ENCODE peak calls at places on chromosomes 11 and 22, in four cellular contexts. One of them, this sample, is unnamed. For H3K4me1, the result is how much of the 10 kb centered on the place peaks cover.

GRCh38 chr11:2380807-2381350 is 3.8 kb downstream of the CD81 start:
- DNase-seq in tibial nerve: peak
- DNase-seq in CD8-positive, alpha-beta T cell: no peak
- DNase-seq in H9: no peak
- DNase-seq in this sample: no peak

GRCh38 chr11:1762537-1763302 is 1.0 kb downstream of the CTSD start:
- DNase-seq in CD8-positive, alpha-beta T cell: no peak
- DNase-seq in tibial nerve: no peak
- DNase-seq in H9: no peak
- DNase-seq in this sample: no peak

GRCh38 chr22:37079668-37080171 is 28.2 kb downstream of the KCTD17 start:
- DNase-seq in H9: no peak
- DNase-seq in CD8-positive, alpha-beta T cell: peak
- DNase-seq in tibial nerve: no peak
- DNase-seq in this sample: peak

GRCh38 chr22:30460147-30460546 is 11.7 kb downstream of the SEC14L3 start:
- DNase-seq in H9: no peak
- DNase-seq in tibial nerve: no peak
- DNase-seq in CD8-positive, alpha-beta T cell: no peak
- DNase-seq in this sample: no peak

GRCh38 chr11:68843052-68843561 is 1.4 kb upstream of the CPT1A start:
- DNase-seq in CD8-positive, alpha-beta T cell: peak
- DNase-seq in H9: no peak
- DNase-seq in tibial nerve: no peak
- DNase-seq in this sample: peak

GRCh38 chr11:102620858-102621561 is 4.1 kb downstream of the MMP20 start:
- DNase-seq in CD8-positive, alpha-beta T cell: no peak
- DNase-seq in H9: no peak
- DNase-seq in tibial nerve: no peak
- DNase-seq in this sample: no peak

GRCh38 chr11:126113515-126113957 is 50.9 kb upstream of the CDON start:
- DNase-seq in H9: no peak
- DNase-seq in CD8-positive, alpha-beta T cell: no peak
- DNase-seq in tibial nerve: peak
- DNase-seq in this sample: no peak

GRCh38 chr11:123630126-123630531 is 24.3 kb downstream of the SCN3B start:
- DNase-seq in CD8-positive, alpha-beta T cell: no peak
- DNase-seq in tibial nerve: no peak
- DNase-seq in H9: no peak
- DNase-seq in this sample: no peak

GRCh38 chr11:134364261-134364660 is 32.5 kb downstream of the GLB1L2 start:
- DNase-seq in H9: no peak
- DNase-seq in tibial nerve: no peak
- DNase-seq in CD8-positive, alpha-beta T cell: no peak
- DNase-seq in this sample: no peak

GRCh38 chr11:64627371-64627770 is 36.4 kb downstream of the SLC22A12 start:
- DNase-seq in CD8-positive, alpha-beta T cell: no peak
- DNase-seq in tibial nerve: no peak
- DNase-seq in H9: no peak
- DNase-seq in this sample: no peak

GRCh38 chr11:64234840-64235379 is 526 bp downstream of the VEGFB start:
- DNase-seq in tibial nerve: no peak
- DNase-seq in CD8-positive, alpha-beta T cell: peak
- DNase-seq in H9: no peak
- DNase-seq in this sample: peak

GRCh38 chr11:60169264-60169915 is 13.5 kb downstream of the MS4A6A start:
- DNase-seq in tibial nerve: no peak
- DNase-seq in CD8-positive, alpha-beta T cell: no peak
- DNase-seq in H9: no peak
- DNase-seq in this sample: no peak

GRCh38 chr11:95652002-95652472 is 137.5 kb downstream of the FAM76B start:
- DNase-seq in CD8-positive, alpha-beta T cell: no peak
- DNase-seq in H9: no peak
- DNase-seq in tibial nerve: no peak
- DNase-seq in this sample: no peak

DNA sequence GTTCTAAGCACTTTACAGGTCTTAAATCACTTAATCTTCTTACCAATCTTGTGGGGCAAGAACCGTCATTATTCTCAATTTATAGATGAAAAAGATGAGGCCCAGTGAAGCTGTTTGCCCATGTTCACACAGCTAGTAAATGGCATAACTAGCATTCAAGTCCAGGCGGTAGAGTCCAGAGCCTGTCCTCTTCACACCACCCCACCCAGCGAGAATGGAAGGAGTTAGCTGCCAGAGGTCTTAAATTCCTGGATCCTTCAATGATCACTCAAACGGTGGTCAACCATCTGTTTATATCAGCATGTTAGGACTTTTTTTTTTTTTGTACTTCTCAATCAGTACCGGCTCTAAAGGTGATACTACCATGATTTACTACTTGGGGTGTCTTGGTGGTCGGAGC is 43.3 kb downstream of the PARVA start:
- DNase-seq in tibial nerve: no peak
- DNase-seq in CD8-positive, alpha-beta T cell: no peak
- DNase-seq in H9: no peak
- DNase-seq in this sample: no peak
- H3K4me1 ChIP-seq in tibial nerve: under half
- H3K4me1 ChIP-seq in CD8-positive, alpha-beta T cell: under half
- H3K4me1 ChIP-seq in H9: under half
- H3K4me1 ChIP-seq in this sample: under half

DNA sequence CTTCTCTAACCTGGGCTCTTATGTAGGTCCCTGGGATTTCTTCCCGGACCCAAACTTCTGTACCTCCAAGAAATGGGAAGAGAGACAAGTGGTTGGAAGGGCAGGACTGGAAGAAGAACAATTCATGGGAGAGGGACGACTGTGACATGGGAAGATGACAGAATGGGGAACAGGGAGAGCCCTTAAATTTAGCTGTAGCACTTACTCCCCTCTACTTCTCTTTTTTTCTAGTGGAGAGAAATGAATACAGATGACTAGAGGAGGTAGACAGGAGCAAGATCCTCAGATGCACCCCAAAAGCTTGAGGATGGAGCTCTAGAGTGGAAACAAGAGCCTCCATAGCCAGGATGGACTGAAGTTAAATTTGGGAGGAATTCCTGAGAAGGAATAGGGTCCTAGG is 2.3 kb downstream of the RHOG start:
- DNase-seq in CD8-positive, alpha-beta T cell: no peak
- DNase-seq in H9: no peak
- DNase-seq in tibial nerve: no peak
- DNase-seq in this sample: no peak
- H3K4me1 ChIP-seq in CD8-positive, alpha-beta T cell: half or more
- H3K4me1 ChIP-seq in H9: under half
- H3K4me1 ChIP-seq in tibial nerve: under half
- H3K4me1 ChIP-seq in this sample: half or more

GRCh38 chr22:20080776-20081654 is 974 bp downstream of the DGCR8 start:
- DNase-seq in H9: peak
- DNase-seq in CD8-positive, alpha-beta T cell: no peak
- DNase-seq in tibial nerve: no peak
- DNase-seq in this sample: no peak
- H3K4me1 ChIP-seq in H9: under half
- H3K4me1 ChIP-seq in CD8-positive, alpha-beta T cell: under half
- H3K4me1 ChIP-seq in tibial nerve: under half
- H3K4me1 ChIP-seq in this sample: under half

DNA sequence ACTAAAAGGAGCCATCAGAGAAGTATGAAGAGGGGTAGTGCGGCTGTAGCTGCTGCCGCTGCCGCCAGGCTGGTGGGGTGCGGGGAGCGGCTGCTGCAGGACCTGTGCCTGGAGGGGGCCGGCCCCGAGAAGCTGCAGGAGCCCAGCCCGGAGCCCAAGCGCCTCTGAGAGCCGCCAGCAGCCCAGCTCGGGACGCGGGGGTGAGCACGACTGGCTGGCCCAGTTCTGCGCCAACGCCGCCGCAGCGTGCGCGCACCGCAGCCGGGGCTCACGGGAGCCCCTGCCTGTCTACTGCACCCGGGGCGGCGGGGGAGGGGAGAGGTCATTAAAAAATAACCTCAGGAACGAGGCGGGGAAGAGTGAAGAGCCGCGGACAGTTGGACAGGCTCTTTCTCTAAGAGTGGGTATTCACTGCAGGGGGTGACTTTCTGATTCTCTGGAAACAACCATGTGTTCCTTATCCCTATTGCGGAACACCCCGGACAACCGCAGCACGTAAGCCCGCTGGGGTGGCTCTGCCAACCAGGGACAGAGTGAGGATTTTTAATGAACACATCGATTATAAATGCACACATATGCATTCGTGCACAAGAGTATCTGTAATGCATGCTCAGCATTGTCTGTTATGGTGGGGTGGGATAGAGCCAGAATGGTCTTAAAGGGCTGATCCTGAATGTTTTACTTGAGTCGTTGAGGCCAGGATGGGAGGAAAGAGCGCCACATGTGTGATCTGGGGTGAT is 459 bp downstream of the GAS2 start:
- DNase-seq in tibial nerve: no peak
- DNase-seq in CD8-positive, alpha-beta T cell: peak
- DNase-seq in H9: peak
- DNase-seq in this sample: no peak
- H3K4me1 ChIP-seq in tibial nerve: under half
- H3K4me1 ChIP-seq in CD8-positive, alpha-beta T cell: under half
- H3K4me1 ChIP-seq in H9: under half
- H3K4me1 ChIP-seq in this sample: under half

DNA sequence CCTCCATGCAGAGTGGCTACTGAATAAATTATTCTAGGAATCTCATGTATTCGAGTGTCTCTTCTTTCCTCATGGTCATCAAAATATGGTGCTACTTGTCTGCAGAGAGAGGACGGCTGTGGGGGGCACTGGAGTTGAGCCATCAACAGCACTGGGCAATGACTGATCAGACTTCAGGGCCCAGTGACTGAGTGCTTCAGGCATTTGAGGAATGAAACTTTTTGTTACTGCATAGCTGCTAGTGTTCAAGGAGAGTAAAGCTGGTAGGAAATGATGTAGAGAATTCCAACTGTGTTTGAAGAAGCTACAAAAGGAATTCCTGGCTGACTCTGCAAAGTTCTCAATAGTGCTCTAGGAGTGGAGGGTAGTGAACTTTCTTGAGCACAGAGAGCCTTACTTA is 277.7 kb downstream of the CADM1 start:
- DNase-seq in CD8-positive, alpha-beta T cell: no peak
- DNase-seq in tibial nerve: no peak
- DNase-seq in H9: peak
- DNase-seq in this sample: no peak
- H3K4me1 ChIP-seq in CD8-positive, alpha-beta T cell: under half
- H3K4me1 ChIP-seq in tibial nerve: under half
- H3K4me1 ChIP-seq in H9: under half
- H3K4me1 ChIP-seq in this sample: under half

GRCh38 chr11:82930229-82930628 is 28.7 kb downstream of the DDIAS start:
- DNase-seq in H9: no peak
- DNase-seq in tibial nerve: no peak
- DNase-seq in CD8-positive, alpha-beta T cell: no peak
- DNase-seq in this sample: no peak

GRCh38 chr11:82932564-82932963 is 31.0 kb downstream of the DDIAS start:
- DNase-seq in H9: no peak
- DNase-seq in CD8-positive, alpha-beta T cell: no peak
- DNase-seq in tibial nerve: no peak
- DNase-seq in this sample: no peak

GRCh38 chr11:82927264-82927880 is 25.8 kb downstream of the DDIAS start:
- DNase-seq in H9: no peak
- DNase-seq in CD8-positive, alpha-beta T cell: no peak
- DNase-seq in tibial nerve: no peak
- DNase-seq in this sample: peak

GRCh38 chr11:82929121-82929520 is 27.6 kb downstream of the DDIAS start:
- DNase-seq in H9: no peak
- DNase-seq in tibial nerve: no peak
- DNase-seq in CD8-positive, alpha-beta T cell: no peak
- DNase-seq in this sample: no peak

GRCh38 chr11:82930734-82931133 is 29.2 kb downstream of the DDIAS start:
- DNase-seq in tibial nerve: no peak
- DNase-seq in CD8-positive, alpha-beta T cell: no peak
- DNase-seq in H9: no peak
- DNase-seq in this sample: no peak
- H3K4me1 ChIP-seq in tibial nerve: under half
- H3K4me1 ChIP-seq in CD8-positive, alpha-beta T cell: under half
- H3K4me1 ChIP-seq in H9: under half
- H3K4me1 ChIP-seq in this sample: under half

GRCh38 chr11:47516984-47517853 is 35.7 kb downstream of the CELF1 start:
- DNase-seq in H9: no peak
- DNase-seq in CD8-positive, alpha-beta T cell: no peak
- DNase-seq in tibial nerve: no peak
- DNase-seq in this sample: no peak
- H3K4me1 ChIP-seq in H9: under half
- H3K4me1 ChIP-seq in CD8-positive, alpha-beta T cell: half or more
- H3K4me1 ChIP-seq in tibial nerve: half or more
- H3K4me1 ChIP-seq in this sample: under half

GRCh38 chr11:47508595-47509555 is 44.1 kb downstream of the CELF1 start:
- DNase-seq in CD8-positive, alpha-beta T cell: no peak
- DNase-seq in H9: no peak
- DNase-seq in tibial nerve: no peak
- DNase-seq in this sample: peak

GRCh38 chr11:47510231-47510630 is 42.7 kb downstream of the CELF1 start:
- DNase-seq in CD8-positive, alpha-beta T cell: no peak
- DNase-seq in H9: no peak
- DNase-seq in tibial nerve: no peak
- DNase-seq in this sample: no peak

GRCh38 chr11:47514825-47515647 is 37.9 kb downstream of the CELF1 start:
- DNase-seq in CD8-positive, alpha-beta T cell: no peak
- DNase-seq in H9: peak
- DNase-seq in tibial nerve: no peak
- DNase-seq in this sample: no peak

GRCh38 chr11:47512701-47513100 is 40.2 kb downstream of the CELF1 start:
- DNase-seq in H9: no peak
- DNase-seq in tibial nerve: no peak
- DNase-seq in CD8-positive, alpha-beta T cell: no peak
- DNase-seq in this sample: no peak

DNA sequence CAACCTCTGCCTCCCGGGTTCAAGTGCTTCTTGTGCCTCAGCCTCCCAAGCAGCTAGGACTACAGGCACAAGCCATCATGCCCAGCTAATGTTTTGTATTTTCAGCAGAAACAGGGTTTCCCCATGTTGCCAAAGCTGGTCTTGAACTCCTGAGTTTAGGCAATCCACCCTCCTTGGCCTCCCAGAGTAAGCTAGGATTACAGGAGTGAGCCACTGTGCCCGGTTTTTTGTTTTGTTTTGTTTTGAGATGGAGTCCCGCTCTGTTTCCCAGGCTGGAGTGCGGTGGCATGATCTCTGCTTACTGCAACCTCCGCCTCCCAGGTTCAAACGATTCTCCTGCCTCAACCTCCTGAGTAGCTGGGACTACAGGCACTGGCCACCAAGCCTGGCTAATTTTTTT is 41.0 kb downstream of the CELF1 start:
- DNase-seq in CD8-positive, alpha-beta T cell: no peak
- DNase-seq in tibial nerve: no peak
- DNase-seq in H9: no peak
- DNase-seq in this sample: no peak
- H3K4me1 ChIP-seq in CD8-positive, alpha-beta T cell: half or more
- H3K4me1 ChIP-seq in tibial nerve: half or more
- H3K4me1 ChIP-seq in H9: under half
- H3K4me1 ChIP-seq in this sample: half or more

DNA sequence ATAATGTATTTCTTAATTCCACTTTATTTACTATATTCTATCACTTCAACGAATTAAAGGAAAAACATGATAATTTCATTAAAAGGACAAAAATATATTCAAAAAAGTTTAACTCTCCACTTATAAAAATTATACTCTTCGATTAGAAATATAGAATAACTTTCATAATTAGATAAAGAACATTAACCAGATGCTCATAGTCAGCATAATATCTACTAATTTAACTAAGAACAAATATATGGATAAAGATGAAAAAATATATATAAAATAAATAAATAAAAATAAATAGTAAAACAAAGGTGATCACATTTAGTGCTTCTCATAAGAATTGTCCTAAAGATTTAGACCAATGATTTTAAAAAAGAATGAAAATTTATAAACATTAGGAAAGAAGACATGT is 1065.2 kb upstream of the CNTN5 start:
- DNase-seq in tibial nerve: no peak
- DNase-seq in CD8-positive, alpha-beta T cell: no peak
- DNase-seq in H9: no peak
- DNase-seq in this sample: no peak
- H3K4me1 ChIP-seq in tibial nerve: under half
- H3K4me1 ChIP-seq in CD8-positive, alpha-beta T cell: under half
- H3K4me1 ChIP-seq in H9: under half
- H3K4me1 ChIP-seq in this sample: under half